ENCODE peak calls at places on chromosomes 4 and X, in eight cellular contexts. One of them, this sample, is unnamed.

GRCh38 chr4:75752637-75753036 is 28.3 kb downstream of the USO1 start:
- DNase-seq in memory B cell: no peak
- DNase-seq in SK-N-DZ: no peak
- DNase-seq in left ventricle myocardium superior: no peak
- DNase-seq in activated T-cell treated with anti-CD3 and anti-CD28 coated beads, Interleukin-2, amount 50 U/mL, for 72 hours: no peak
- DNase-seq in NCI-H1694: no peak
- DNase-seq in retina: no peak
- DNase-seq in endothelial cell: no peak
- DNase-seq in this sample: no peak

GRCh38 chr4:2353222-2354107 is 65.0 kb downstream of the ZFYVE28 start:
- DNase-seq in memory B cell: no peak
- DNase-seq in SK-N-DZ: no peak
- DNase-seq in left ventricle myocardium superior: no peak
- DNase-seq in activated T-cell treated with anti-CD3 and anti-CD28 coated beads, Interleukin-2, amount 50 U/mL, for 72 hours: no peak
- DNase-seq in NCI-H1694: peak
- DNase-seq in retina: no peak
- DNase-seq in endothelial cell: no peak
- DNase-seq in this sample: no peak

GRCh38 chrX:670596-670995 is 40.0 kb downstream of the SHOX start:
- DNase-seq in memory B cell: no peak
- DNase-seq in SK-N-DZ: no peak
- DNase-seq in left ventricle myocardium superior: no peak
- DNase-seq in activated T-cell treated with anti-CD3 and anti-CD28 coated beads, Interleukin-2, amount 50 U/mL, for 72 hours: no peak
- DNase-seq in NCI-H1694: no peak
- DNase-seq in retina: no peak
- DNase-seq in endothelial cell: no peak
- DNase-seq in this sample: no peak

GRCh38 chr4:4666693-4667642 is 125.1 kb upstream of the STX18 start:
- DNase-seq in memory B cell: no peak
- DNase-seq in SK-N-DZ: no peak
- DNase-seq in left ventricle myocardium superior: no peak
- DNase-seq in activated T-cell treated with anti-CD3 and anti-CD28 coated beads, Interleukin-2, amount 50 U/mL, for 72 hours: no peak
- DNase-seq in NCI-H1694: no peak
- DNase-seq in retina: no peak
- DNase-seq in endothelial cell: peak
- DNase-seq in this sample: no peak

GRCh38 chr4:153156263-153156662 is 48.0 kb upstream of the TRIM2 start:
- DNase-seq in memory B cell: no peak
- DNase-seq in SK-N-DZ: no peak
- DNase-seq in left ventricle myocardium superior: no peak
- DNase-seq in activated T-cell treated with anti-CD3 and anti-CD28 coated beads, Interleukin-2, amount 50 U/mL, for 72 hours: peak
- DNase-seq in NCI-H1694: no peak
- DNase-seq in retina: no peak
- DNase-seq in endothelial cell: no peak
- DNase-seq in this sample: no peak

GRCh38 chr4:6470502-6471302 is 1.7 kb downstream of the PPP2R2C start:
- DNase-seq in memory B cell: no peak
- DNase-seq in SK-N-DZ: no peak
- DNase-seq in left ventricle myocardium superior: peak
- DNase-seq in activated T-cell treated with anti-CD3 and anti-CD28 coated beads, Interleukin-2, amount 50 U/mL, for 72 hours: peak
- DNase-seq in NCI-H1694: no peak
- DNase-seq in retina: peak
- DNase-seq in endothelial cell: peak
- DNase-seq in this sample: no peak

GRCh38 chrX:68686684-68687045 is 39.2 kb downstream of the STARD8 start:
- DNase-seq in memory B cell: no peak
- DNase-seq in SK-N-DZ: no peak
- DNase-seq in left ventricle myocardium superior: peak
- DNase-seq in activated T-cell treated with anti-CD3 and anti-CD28 coated beads, Interleukin-2, amount 50 U/mL, for 72 hours: peak
- DNase-seq in NCI-H1694: no peak
- DNase-seq in retina: no peak
- DNase-seq in endothelial cell: no peak
- DNase-seq in this sample: no peak

GRCh38 chrX:75989806-75990590 is 182.9 kb upstream of the PBDC1 start:
- DNase-seq in memory B cell: no peak
- DNase-seq in SK-N-DZ: no peak
- DNase-seq in left ventricle myocardium superior: no peak
- DNase-seq in activated T-cell treated with anti-CD3 and anti-CD28 coated beads, Interleukin-2, amount 50 U/mL, for 72 hours: no peak
- DNase-seq in NCI-H1694: no peak
- DNase-seq in retina: no peak
- DNase-seq in endothelial cell: no peak
- DNase-seq in this sample: no peak

GRCh38 chrX:50471390-50471789 is 765 bp upstream of the DGKK start:
- DNase-seq in memory B cell: no peak
- DNase-seq in SK-N-DZ: peak
- DNase-seq in left ventricle myocardium superior: no peak
- DNase-seq in activated T-cell treated with anti-CD3 and anti-CD28 coated beads, Interleukin-2, amount 50 U/mL, for 72 hours: no peak
- DNase-seq in NCI-H1694: no peak
- DNase-seq in retina: peak
- DNase-seq in endothelial cell: no peak
- DNase-seq in this sample: no peak

GRCh38 chrX:10072786-10073568 is 83.8 kb upstream of the CLCN4 start:
- DNase-seq in memory B cell: no peak
- DNase-seq in SK-N-DZ: no peak
- DNase-seq in left ventricle myocardium superior: no peak
- DNase-seq in activated T-cell treated with anti-CD3 and anti-CD28 coated beads, Interleukin-2, amount 50 U/mL, for 72 hours: no peak
- DNase-seq in NCI-H1694: no peak
- DNase-seq in retina: no peak
- DNase-seq in endothelial cell: no peak
- DNase-seq in this sample: no peak

GRCh38 chr4:95388911-95389310 is 159.9 kb downstream of the UNC5C start:
- DNase-seq in memory B cell: no peak
- DNase-seq in SK-N-DZ: no peak
- DNase-seq in left ventricle myocardium superior: no peak
- DNase-seq in activated T-cell treated with anti-CD3 and anti-CD28 coated beads, Interleukin-2, amount 50 U/mL, for 72 hours: no peak
- DNase-seq in NCI-H1694: no peak
- DNase-seq in retina: no peak
- DNase-seq in endothelial cell: no peak
- DNase-seq in this sample: no peak

This sample was measured in activated CD4-positive, CD25-positive, alpha-beta regulatory T cell treated with anti-CD3 and anti-CD28 coated beads, Interleukin-2, amount 50 U/mL, for 72 hours.